ENCODE peak calls at places on chromosomes 13 and 19, in four cellular contexts. I is GM12878, H is K562, G is HepG2. D is an unnamed sample.

GRCh38 chr13:41973247-41973741 is 12.4 kb upstream of the VWA8 start:
- DNase-seq in H (no peak), G (no peak), I (no peak), D (peak; percentile 76)

GRCh38 chr13:38520041-38520440 is 166.8 kb upstream of the FREM2 start:
- DNase-seq in H (no peak), I (no peak), G (no peak), D (no peak)

GRCh38 chr13:111123221-111123620 is 8.1 kb downstream of the ARHGEF7 start:
- DNase-seq in H (no peak), I (no peak), G (no peak), D (no peak)

GRCh38 chr13:53946500-53946899 is 917.9 kb downstream of the OLFM4 start:
- DNase-seq in H (no peak), G (no peak), I (no peak), D (no peak)

GRCh38 chr13:113527272-113527958 is 36.9 kb upstream of the DCUN1D2 start:
- DNase-seq in G (no peak), H (no peak), I (no peak), D (no peak)

GRCh38 chr19:35848919-35849505 is 3.3 kb downstream of the NPHS1 start:
- DNase-seq in H (no peak), G (no peak), I (no peak), D (no peak)

GRCh38 chr19:7773841-7774240 is 10.8 kb downstream of the CLEC4M start:
- DNase-seq in I (no peak), H (no peak), G (no peak), D (no peak)

GRCh38 chr13:47277774-47278173 is 380.9 kb upstream of the HTR2A start:
- DNase-seq in H (no peak), I (no peak), G (no peak), D (no peak)

GRCh38 chr13:77580748-77581147 is 45.2 kb downstream of the SCEL start:
- DNase-seq in I (no peak), G (no peak), H (peak; percentile 9), D (no peak)

DNA sequence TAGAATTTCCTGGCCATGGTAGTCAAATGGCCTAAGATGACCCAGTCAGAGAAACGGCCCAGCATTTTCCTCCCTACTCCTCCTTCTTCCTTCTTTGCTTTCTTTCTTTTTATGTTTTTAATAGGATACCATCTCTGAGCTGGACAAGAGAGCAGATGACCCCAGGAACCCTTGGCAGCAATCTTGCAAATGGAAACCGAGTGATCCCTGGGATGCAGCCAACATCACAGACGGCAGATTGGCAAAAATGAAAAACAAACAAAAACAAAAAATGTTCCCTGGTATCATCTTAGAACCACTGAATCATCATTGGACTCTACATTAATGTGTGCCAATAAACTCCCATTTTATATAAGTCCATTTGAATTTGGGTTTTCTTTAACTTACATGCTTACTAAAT is 424.4 kb downstream of the FGF14 start:
- DNase-seq in I (no peak), H (no peak), G (no peak), D (no peak)
- H2AFZ ChIP-seq in I (no peak overlapping the region), H (no peak overlapping the region), G (no peak overlapping the region), D (no peak overlapping the region)

DNA sequence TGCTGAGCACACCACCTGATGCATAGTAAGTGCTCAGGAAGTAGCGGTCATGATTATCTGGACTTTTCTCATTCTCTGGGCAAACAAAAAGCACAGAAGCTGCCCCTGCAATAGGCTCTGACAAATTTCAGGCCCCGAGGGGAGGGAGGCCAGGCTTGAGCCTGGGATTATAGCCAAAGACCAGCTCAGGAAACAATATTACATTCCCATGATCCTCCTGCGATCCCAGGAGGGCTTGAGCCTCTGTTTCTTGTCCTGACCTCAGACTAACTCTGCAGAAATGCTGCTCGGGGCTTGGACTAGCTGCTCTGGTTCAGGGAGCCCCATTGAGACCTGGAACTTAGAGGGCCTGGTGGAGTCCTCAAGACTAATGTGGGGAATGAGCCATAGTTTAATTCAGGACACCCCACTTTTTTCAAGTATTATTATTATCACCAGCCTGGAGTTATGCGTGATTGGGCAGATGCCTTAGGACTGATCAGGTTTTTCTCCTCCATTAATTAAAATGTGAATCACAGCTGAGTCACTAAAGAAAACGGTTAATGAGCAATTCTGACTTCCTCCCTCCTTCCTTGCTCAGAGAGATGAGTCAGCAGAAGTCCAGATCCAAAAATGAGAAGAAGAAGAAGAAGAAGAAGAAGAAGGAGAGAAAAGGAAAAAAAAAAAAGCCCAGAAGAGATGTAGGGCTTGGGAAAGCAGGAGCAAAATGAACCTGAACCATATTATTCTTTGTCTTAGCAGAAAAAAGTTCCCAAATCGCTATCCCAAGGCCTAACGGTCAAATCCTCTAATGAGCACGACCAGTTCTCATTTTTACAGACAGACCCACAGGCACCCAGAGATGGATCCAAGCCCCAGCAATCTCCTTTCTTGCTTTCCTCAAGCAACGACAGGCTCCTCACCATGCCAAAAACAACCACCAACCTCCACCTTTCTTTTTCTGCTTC is 107.2 kb downstream of the CACNA1A start:
- DNase-seq in H (peak; percentile 45), G (no peak), I (no peak), D (no peak)
- TF ChIP-seq ATF2 in H (no peak), G (no peak), I (no peak), D (no peak)

GRCh38 chr13:109412232-109412935 is 374.0 kb downstream of the IRS2 start:
- DNase-seq in I (no peak), H (no peak), G (no peak), D (peak; percentile 51)
- TF ChIP-seq HDAC2 in I (no peak), H (no peak), G (no peak), D (no peak)

GRCh38 chr19:17334414-17335409 is at the start of gene ANO8:
- DNase-seq in H (peak; percentile 85), I (peak; percentile 82), G (peak; percentile 91), D (peak; percentile 99)

GRCh38 chr19:17332360-17332676 is 2.3 kb downstream of the ANO8 start:
- DNase-seq in H (no peak), I (no peak), G (no peak), D (no peak)

GRCh38 chr19:17332677-17333581 is 1.7 kb downstream of the ANO8 start:
- DNase-seq in H (peak; percentile 93), G (peak; percentile 87), I (peak; percentile 40), D (peak; percentile 62)

GRCh38 chr19:17335575-17335974 is 920 bp upstream of the ANO8 start:
- DNase-seq in I (no peak), G (no peak), H (no peak), D (no peak)

DNA sequence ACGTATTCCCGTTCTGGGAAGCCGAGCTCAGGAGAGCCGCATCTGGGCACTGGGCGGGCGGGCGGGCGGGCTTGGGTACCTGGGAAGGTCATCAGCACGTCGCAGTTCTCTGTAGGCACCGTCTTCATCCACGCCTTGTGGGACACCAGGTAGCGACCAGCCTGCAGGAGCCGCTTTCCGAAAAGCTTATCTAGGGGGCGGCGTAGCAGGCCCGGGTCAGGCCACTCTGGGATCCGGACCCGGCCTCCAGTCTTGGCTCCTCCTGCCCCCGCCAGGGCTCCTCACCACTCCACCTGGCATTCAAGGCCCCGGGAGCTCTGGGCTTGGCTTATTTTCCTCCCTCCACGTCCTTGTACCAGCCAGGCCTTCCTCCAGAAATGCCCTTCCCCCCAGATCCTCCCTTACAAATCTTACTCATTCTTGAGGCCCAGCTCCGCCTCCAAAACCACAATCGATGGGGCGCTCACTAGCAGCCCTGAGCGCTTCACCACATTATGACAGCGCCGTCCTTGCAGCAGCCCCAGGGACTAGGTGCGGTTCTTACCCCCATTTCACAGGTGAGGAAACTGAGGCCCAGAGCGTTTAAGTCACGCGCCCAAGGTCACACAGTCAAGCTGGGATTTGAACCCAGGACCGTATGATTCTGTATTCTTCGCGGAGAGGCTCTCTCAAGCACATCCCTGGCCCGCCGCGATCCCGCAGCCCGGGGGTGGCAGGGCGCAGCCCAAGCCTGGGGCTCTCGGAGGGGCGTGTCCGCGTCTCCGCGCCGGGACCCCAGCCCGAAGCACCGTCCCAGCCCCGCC is 843 bp downstream of the ANO8 start:
- DNase-seq in G (no peak), H (peak; percentile 69), I (peak; percentile 16), D (peak; percentile 71)
- H2AFZ ChIP-seq in G (no peak overlapping the region), H (peak overlapping the region; percentile 90), I (peak overlapping the region; percentile 77), D (no peak overlapping the region)

D was measured in H1.